ENCODE peak calls at places on chromosomes 3 and 15, in nine cellular contexts. E is endothelial cell of umbilical vein; Z is esophagus muscularis mucosa; R is fibroblast of lung; I is HCT116; C is fibroblast of pulmonary artery; L is CD8-positive, alpha-beta memory T cell; P is dorsolateral prefrontal cortex; Y is SK-N-SH. X is an unnamed sample.

GRCh38 chr3:37741644-37742043 is 120.0 kb upstream of the CTDSPL start:
- DNase-seq in E (peak), Z (peak), R (no peak), I (peak), C (no peak), L (no peak), P (peak), Y (peak), X (no peak)

GRCh38 chr15:74817370-74817737 is 4.7 kb downstream of the LMAN1L start:
- DNase-seq in E (peak), Z (no peak), R (peak), I (no peak), C (peak), L (no peak), P (no peak), Y (peak), X (no peak)

GRCh38 chr3:104214937-104215336 is 1151.8 kb upstream of the ALCAM start:
- DNase-seq in E (no peak), Z (no peak), R (no peak), I (no peak), C (no peak), L (no peak), P (no peak), Y (no peak), X (no peak)

GRCh38 chr3:146746190-146746589 is 141.0 kb upstream of the PLSCR5 start:
- DNase-seq in E (peak), Z (no peak), R (peak), I (no peak), C (peak), L (no peak), P (no peak), Y (no peak), X (no peak)

GRCh38 chr3:139839034-139839433 is 96.0 kb upstream of the CLSTN2 start:
- DNase-seq in E (no peak), Z (no peak), R (no peak), I (no peak), C (no peak), L (no peak), P (no peak), Y (no peak), X (no peak)

GRCh38 chr15:70799667-70800450 is 36.5 kb upstream of the UACA start:
- DNase-seq in E (peak), Z (no peak), R (peak), I (no peak), C (peak), L (no peak), P (no peak), Y (no peak), X (no peak)

GRCh38 chr15:79595995-79596622 is 164.0 kb downstream of the MINAR1 start:
- DNase-seq in E (peak), Z (peak), R (peak), I (peak), C (peak), L (peak), P (no peak), Y (peak), X (peak)

GRCh38 chr15:60655252-60655651 is 176.3 kb upstream of the ICE2 start:
- DNase-seq in E (no peak), Z (no peak), R (no peak), I (no peak), C (no peak), L (no peak), P (no peak), Y (no peak), X (no peak)

DNA sequence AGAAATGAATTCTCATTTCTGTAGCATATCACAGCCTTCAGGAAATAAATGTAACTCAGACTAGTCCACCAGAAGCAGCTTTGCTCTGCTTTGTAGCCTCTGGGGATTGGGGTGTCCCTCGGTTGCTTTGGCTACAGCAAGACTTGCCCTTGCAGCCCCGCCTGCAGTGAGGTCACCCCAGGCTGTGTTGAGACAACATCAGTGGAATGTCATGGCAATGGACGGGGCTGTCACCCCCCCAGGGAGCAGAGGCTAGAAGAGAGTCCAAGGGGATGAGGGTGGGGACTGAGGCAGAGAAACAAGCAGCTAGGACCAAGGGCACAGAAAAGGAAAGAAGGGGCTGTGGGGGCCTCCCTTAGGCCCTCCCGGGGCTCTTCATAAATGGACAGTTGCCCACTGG is 854 bp downstream of the CLEC3B start:
- DNase-seq in E (no peak), Z (no peak), R (peak), I (no peak), C (peak), L (no peak), P (no peak), Y (no peak), X (no peak)
- H3K4me3 ChIP-seq in E (no peak), Z (peak), R (peak), I (no peak), C (no peak), L (no peak), P (no peak), Y (no peak), X (no peak)

GRCh38 chr15:36884404-36885335 is 215.7 kb downstream of the MEIS2 start:
- DNase-seq in E (no peak), Z (no peak), R (peak), I (no peak), C (no peak), L (no peak), P (no peak), Y (no peak), X (no peak)

GRCh38 chr15:36888018-36888992 is 212.0 kb downstream of the MEIS2 start:
- DNase-seq in E (no peak), Z (no peak), R (peak), I (no peak), C (peak), L (no peak), P (no peak), Y (no peak), X (no peak)

GRCh38 chr15:36885709-36886108 is 214.6 kb downstream of the MEIS2 start:
- DNase-seq in E (no peak), Z (no peak), R (peak), I (no peak), C (no peak), L (no peak), P (no peak), Y (no peak), X (no peak)

GRCh38 chr15:36886135-36887011 is 214.0 kb downstream of the MEIS2 start:
- DNase-seq in E (no peak), Z (no peak), R (peak), I (no peak), C (no peak), L (no peak), P (no peak), Y (no peak), X (no peak)

GRCh38 chr15:36887214-36888017 is 212.9 kb downstream of the MEIS2 start:
- DNase-seq in E (no peak), Z (no peak), R (peak), I (no peak), C (peak), L (no peak), P (no peak), Y (no peak), X (no peak)
- H3K4me3 ChIP-seq in E (no peak), Z (peak), R (peak), I (no peak), C (peak), L (no peak), P (peak), Y (no peak), X (no peak)

GRCh38 chr3:149479621-149480325 is 5.3 kb downstream of the TM4SF4 start:
- DNase-seq in E (peak), Z (no peak), R (peak), I (no peak), C (peak), L (no peak), P (no peak), Y (no peak), X (no peak)

GRCh38 chr3:149475451-149476060 is 1.1 kb downstream of the TM4SF4 start:
- DNase-seq in E (no peak), Z (no peak), R (no peak), I (no peak), C (no peak), L (no peak), P (no peak), Y (no peak), X (no peak)

GRCh38 chr3:149473314-149473990 is 1.0 kb upstream of the TM4SF4 start:
- DNase-seq in E (peak), Z (no peak), R (peak), I (peak), C (peak), L (no peak), P (no peak), Y (no peak), X (no peak)

GRCh38 chr3:149473991-149474819 is at the start of gene TM4SF4:
- DNase-seq in E (no peak), Z (no peak), R (no peak), I (no peak), C (no peak), L (no peak), P (no peak), Y (no peak), X (no peak)

GRCh38 chr3:149476135-149476684 is 1.7 kb downstream of the TM4SF4 start:
- DNase-seq in E (no peak), Z (no peak), R (no peak), I (no peak), C (no peak), L (no peak), P (no peak), Y (no peak), X (no peak)
- H3K4me3 ChIP-seq in E (no peak), Z (no peak), R (no peak), I (no peak), C (no peak), L (no peak), P (no peak), Y (no peak), X (no peak)

GRCh38 chr3:52532838-52533622 is 627 bp downstream of the NT5DC2 start:
- DNase-seq in E (no peak), Z (no peak), R (peak), I (no peak), C (peak), L (no peak), P (no peak), Y (peak), X (no peak)

GRCh38 chr3:52530918-52531635 is 2.6 kb downstream of the NT5DC2 start:
- DNase-seq in E (no peak), Z (no peak), R (no peak), I (no peak), C (no peak), L (no peak), P (peak), Y (no peak), X (no peak)

GRCh38 chr3:52533623-52534280 is at the start of gene NT5DC2:
- DNase-seq in E (peak), Z (no peak), R (peak), I (no peak), C (peak), L (peak), P (no peak), Y (peak), X (peak)

GRCh38 chr3:52532517-52532837 is 1.2 kb downstream of the NT5DC2 start:
- DNase-seq in E (peak), Z (no peak), R (peak), I (no peak), C (peak), L (peak), P (no peak), Y (peak), X (no peak)

GRCh38 chr3:52531636-52532516 is 1.8 kb downstream of the NT5DC2 start:
- DNase-seq in E (no peak), Z (no peak), R (no peak), I (no peak), C (no peak), L (no peak), P (no peak), Y (no peak), X (no peak)
- H3K4me3 ChIP-seq in E (no peak), Z (peak), R (peak), I (peak), C (peak), L (no peak), P (no peak), Y (peak), X (peak)

DNA sequence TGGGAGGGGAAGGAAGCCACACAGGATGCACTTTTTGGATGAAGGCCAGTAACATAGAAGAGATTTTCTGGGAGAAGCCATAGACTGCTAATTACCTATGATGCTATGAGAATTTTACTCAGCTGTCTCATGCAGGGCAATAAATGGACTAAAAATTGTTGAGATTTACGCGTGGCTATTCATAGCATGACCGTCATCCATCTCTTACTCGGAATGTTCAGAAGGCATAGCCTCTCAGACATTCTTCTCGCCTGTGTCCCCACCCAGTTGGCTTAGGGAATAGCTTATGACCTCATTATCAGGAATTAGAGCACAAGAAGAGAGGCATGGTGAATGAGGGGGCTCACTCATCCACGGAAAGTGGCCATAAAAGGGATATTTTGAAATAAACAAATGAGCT is 107.9 kb upstream of the ATP10A start:
- DNase-seq in E (no peak), Z (no peak), R (no peak), I (no peak), C (no peak), L (no peak), P (no peak), Y (no peak), X (no peak)
- H3K4me3 ChIP-seq in E (no peak), Z (no peak), R (no peak), I (no peak), C (no peak), L (no peak), P (no peak), Y (no peak), X (no peak)

DNA sequence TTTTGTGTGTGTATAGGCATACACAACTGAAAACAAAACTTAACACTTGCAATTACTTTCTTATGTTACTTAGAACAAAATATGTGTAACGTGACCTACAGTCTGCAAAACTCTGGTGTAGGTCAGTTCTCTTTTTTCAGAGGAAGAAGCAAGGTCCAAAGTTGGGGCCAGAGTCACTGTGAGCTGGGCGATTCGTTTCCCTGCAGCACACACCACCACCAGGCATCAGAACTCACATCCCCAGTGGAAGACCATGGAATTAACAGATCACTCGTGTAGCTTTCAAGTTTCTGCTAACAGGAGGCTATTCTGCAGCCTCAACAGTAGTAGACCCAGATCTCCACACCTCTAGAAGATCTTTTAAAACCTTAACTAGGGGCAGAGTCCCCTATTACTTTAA is 25.8 kb downstream of the ANP32A start:
- DNase-seq in E (no peak), Z (no peak), R (no peak), I (no peak), C (peak), L (no peak), P (no peak), Y (no peak), X (no peak)
- H3K4me3 ChIP-seq in E (no peak), Z (peak), R (peak), I (no peak), C (no peak), L (no peak), P (peak), Y (no peak), X (no peak)

GRCh38 chr3:28590851-28591250 is 242.2 kb upstream of the AZI2 start:
- DNase-seq in E (no peak), Z (no peak), R (peak), I (no peak), C (no peak), L (no peak), P (no peak), Y (peak), X (no peak)
- H3K4me3 ChIP-seq in E (no peak), Z (no peak), R (no peak), I (no peak), C (no peak), L (no peak), P (no peak), Y (no peak), X (no peak)

X was measured in Jurkat, Clone E6-1.